ENCODE peak calls at places on chromosomes 13 and 19, in seven cellular contexts. I, O, K, M, L, X and B are unnamed samples.

GRCh38 chr19:5954293-5954692 is 23.6 kb downstream of the RANBP3 start:
- DNase-seq in L (no peak), X (no peak), M (no peak), K (no peak), O (no peak), I (no peak), B (no peak)

GRCh38 chr19:4052114-4052992 is 14.3 kb downstream of the ZBTB7A start:
- DNase-seq in L (no peak), K (peak; percentile 54), O (peak; percentile 68), I (no peak), X (peak; percentile 91), M (no peak), B (peak; percentile 82)

GRCh38 chr13:40376296-40376849 is 290.1 kb downstream of the FOXO1 start:
- DNase-seq in O (no peak), M (no peak), X (no peak), I (no peak), K (no peak), L (no peak), B (no peak)

GRCh38 chr13:48199404-48199991 is 33.5 kb upstream of the ITM2B start:
- DNase-seq in M (no peak), I (no peak), X (no peak), L (no peak), O (no peak), K (no peak), B (no peak)

GRCh38 chr19:28465317-28466086 is 747.4 kb downstream of the UQCRFS1 start:
- DNase-seq in I (no peak), K (no peak), M (no peak), X (no peak), L (no peak), O (no peak), B (no peak)

GRCh38 chr19:789473-790052 is 7.7 kb upstream of the PTBP1 start:
- DNase-seq in X (peak; percentile 49), L (peak; percentile 69), M (no peak), O (no peak), I (peak; percentile 54), K (no peak), B (peak; percentile 75)

GRCh38 chr19:52139291-52140076 is at the start of gene ZNF616:
- DNase-seq in X (peak; percentile 99), K (peak; percentile 98), L (peak; percentile 95), O (peak; percentile 99), I (peak; percentile 98), M (peak; percentile 98), B (peak; percentile 99)

GRCh38 chr13:88704600-88705275 is 1033.6 kb downstream of the SLITRK5 start:
- DNase-seq in I (peak; percentile 4), X (no peak), M (no peak), L (no peak), O (no peak), K (no peak), B (no peak)

GRCh38 chr19:55579766-55580621 is 654 bp downstream of the ZNF579 start:
- DNase-seq in M (peak; percentile 48), L (peak; percentile 5), O (no peak), I (peak; percentile 62), X (no peak), K (peak; percentile 56), B (peak; percentile 32)

GRCh38 chr19:3188627-3189596 is 3.2 kb downstream of the NCLN start:
- DNase-seq in M (no peak), X (no peak), I (no peak), K (no peak), L (no peak), O (no peak), B (peak; percentile 51)

GRCh38 chr13:66675620-66676019 is 554.5 kb downstream of the PCDH9 start:
- DNase-seq in I (no peak), O (no peak), X (no peak), L (no peak), M (no peak), K (no peak), B (no peak)

GRCh38 chr13:30796132-30796832 is 60.9 kb downstream of the ALOX5AP start:
- DNase-seq in K (no peak), M (no peak), L (peak; percentile 29), O (no peak), I (no peak), X (no peak), B (peak; percentile 42)

GRCh38 chr19:57088125-57088524 is 31.7 kb upstream of the USP29 start:
- DNase-seq in L (no peak), I (no peak), X (no peak), M (no peak), K (no peak), O (no peak), B (no peak)

GRCh38 chr13:81779896-81780295 is 1439.0 kb upstream of the SPRY2 start:
- DNase-seq in L (no peak), K (no peak), I (no peak), M (no peak), X (no peak), O (no peak), B (no peak)

GRCh38 chr19:34313188-34313587 is 51.8 kb upstream of the GPI start:
- DNase-seq in K (no peak), X (no peak), L (peak; percentile 66), M (no peak), O (no peak), I (no peak), B (no peak)

GRCh38 chr13:33016414-33017409 is at the start of gene KL:
- DNase-seq in O (no peak), K (peak; percentile 37), M (peak; percentile 44), X (peak; percentile 42), L (no peak), I (peak; percentile 51), B (peak; percentile 81)

DNA sequence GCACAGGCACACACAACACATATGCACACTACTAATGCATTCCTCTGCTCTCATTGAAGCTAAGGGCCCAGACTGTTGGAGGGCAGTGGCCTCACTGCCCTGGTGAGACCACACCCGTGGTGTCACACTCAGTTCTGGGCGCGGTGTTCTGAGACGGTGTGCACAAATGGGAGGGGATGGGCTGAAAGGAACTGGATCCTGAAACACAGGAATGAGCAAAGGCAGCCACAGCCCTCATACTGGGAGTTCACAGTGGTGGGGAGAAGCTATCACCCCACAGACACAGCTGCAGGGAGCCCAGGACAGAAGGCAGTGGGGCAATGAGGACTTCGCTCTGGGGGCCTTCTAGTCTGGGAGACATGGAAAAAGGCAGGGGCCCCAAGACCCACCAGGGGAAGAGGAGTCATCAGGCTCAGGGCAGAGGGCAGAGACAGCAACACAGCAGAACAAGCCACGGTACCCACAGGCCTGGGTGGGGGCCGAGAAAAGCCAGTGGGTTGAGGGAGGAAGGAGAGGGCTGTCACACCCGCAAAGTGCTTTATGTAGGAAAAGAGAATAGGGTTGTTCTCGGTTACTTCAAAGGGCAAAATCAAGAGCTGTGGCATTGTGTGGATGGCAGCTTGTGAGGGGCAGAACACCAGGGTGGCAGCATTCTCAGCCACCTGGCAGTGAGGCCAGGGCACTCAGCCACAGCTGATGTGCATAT is 75.4 kb upstream of the GPR183 start:
- DNase-seq in K (no peak), M (peak; percentile 70), O (no peak), I (no peak), X (no peak), L (no peak), B (no peak)
- H3K27ac ChIP-seq in K (no peak overlapping the region), M (no peak overlapping the region), O (no peak overlapping the region), I (no peak overlapping the region), X (no peak overlapping the region), L (no peak overlapping the region), B (no peak overlapping the region)

GRCh38 chr19:21900401-21900800 is 64.4 kb upstream of the ZNF43 start:
- DNase-seq in K (no peak), I (no peak), O (no peak), L (no peak), X (no peak), M (no peak), B (no peak)
- H3K9me3 ChIP-seq in K (no peaks in the 10 kb centered on the region), I (no peaks in the 10 kb centered on the region), O (no peaks in the 10 kb centered on the region), L (peaks cover 3% of the 10 kb centered on the region), X (no peaks in the 10 kb centered on the region), M (no peaks in the 10 kb centered on the region), B (peaks cover 2% of the 10 kb centered on the region)

GRCh38 chr19:18883530-18884304 is 12.2 kb downstream of the CERS1 start:
- DNase-seq in M (no peak), K (no peak), O (no peak), L (no peak), X (no peak), I (no peak), B (no peak)
- H3K27ac ChIP-seq in M (no peak overlapping the region), K (no peak overlapping the region), O (no peak overlapping the region), L (no peak overlapping the region), X (no peak overlapping the region), I (no peak overlapping the region), B (no peak overlapping the region)

GRCh38 chr19:15891434-15891833 is 6.4 kb downstream of the CYP4F2 start:
- DNase-seq in M (no peak), X (no peak), L (no peak), I (no peak), K (no peak), O (no peak), B (no peak)
- H3K9me3 ChIP-seq in M (no peaks in the 10 kb centered on the region), X (no peaks in the 10 kb centered on the region), L (no peaks in the 10 kb centered on the region), I (no peaks in the 10 kb centered on the region), K (no peaks in the 10 kb centered on the region), O (no peaks in the 10 kb centered on the region), B (no peaks in the 10 kb centered on the region)

DNA sequence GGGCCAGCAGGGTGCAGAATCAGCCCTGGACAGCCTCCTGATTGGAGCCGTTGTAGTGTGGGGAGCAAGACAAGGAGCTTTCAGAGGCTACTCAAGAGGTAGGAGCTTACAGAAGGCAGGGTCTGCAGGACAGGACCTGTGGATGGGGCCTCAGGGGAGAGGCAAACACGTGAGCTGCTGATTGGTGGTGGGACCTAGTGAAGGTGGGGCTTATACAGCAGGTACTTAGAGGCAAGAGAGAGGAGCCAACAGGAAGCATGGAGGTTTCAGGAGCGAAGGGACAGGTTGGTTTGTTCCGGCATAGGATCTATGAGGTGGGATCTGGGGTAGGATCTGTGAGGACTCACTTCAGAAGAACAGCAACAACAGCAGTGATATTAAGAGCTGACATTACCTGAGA is 32.4 kb downstream of the ZSWIM4 start:
- DNase-seq in L (no peak), O (no peak), M (no peak), I (no peak), K (no peak), X (no peak), B (no peak)
- H3K27ac ChIP-seq in L (no peak overlapping the region), O (no peak overlapping the region), M (no peak overlapping the region), I (no peak overlapping the region), K (no peak overlapping the region), X (no peak overlapping the region), B (no peak overlapping the region)

GRCh38 chr13:44758595-44759221 is 182.6 kb upstream of the TSC22D1 start:
- DNase-seq in M (no peak), L (peak; percentile 85), X (no peak), K (no peak), O (peak; percentile 31), I (no peak), B (no peak)
- H3K9me3 ChIP-seq in M (no peaks in the 10 kb centered on the region), L (no peaks in the 10 kb centered on the region), X (no peaks in the 10 kb centered on the region), K (no peaks in the 10 kb centered on the region), O (no peaks in the 10 kb centered on the region), I (no peaks in the 10 kb centered on the region), B (no peaks in the 10 kb centered on the region)

DNA sequence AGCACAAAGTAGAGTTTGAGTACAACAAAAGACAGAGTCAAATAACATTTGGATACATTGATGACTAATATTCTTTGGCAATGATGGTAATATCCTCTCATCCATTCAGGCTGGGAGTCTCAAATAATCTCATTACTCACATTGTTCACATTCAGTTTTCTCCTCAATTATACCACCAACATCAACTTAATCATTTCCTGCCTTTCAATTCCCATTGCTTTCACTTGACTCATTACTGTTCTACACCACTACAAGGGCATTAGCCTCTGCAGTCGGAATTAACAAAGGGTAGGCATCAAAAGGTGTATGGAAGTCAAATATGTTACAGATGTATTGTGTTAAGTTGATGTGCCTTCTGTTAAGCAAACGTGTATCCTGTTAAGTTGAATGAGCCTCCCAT is 518.4 kb upstream of the SLITRK1 start:
- DNase-seq in M (no peak), K (no peak), I (no peak), O (no peak), L (no peak), X (no peak), B (no peak)
- H3K27ac ChIP-seq in M (no peak overlapping the region), K (no peak overlapping the region), I (no peak overlapping the region), O (no peak overlapping the region), L (no peak overlapping the region), X (no peak overlapping the region), B (no peak overlapping the region)